ENCODE peak calls at places on chromosomes 12 and 14, in seven cellular contexts. N is GM23248, G is MM.1S, B is GM23338, A is neural progenitor cell, M is PC-9, Y is SK-N-SH. Z is an unnamed sample.

GRCh38 chr12:102063066-102063465 is 1.3 kb upstream of the WASHC3 start:
- DNase-seq in Y (no peak), B (peak; percentile 42), A (no peak), G (peak; percentile 22), N (no peak), M (no peak), Z (peak; percentile 22)

GRCh38 chr14:68285421-68286179 is 466.0 kb downstream of the RAD51B start:
- DNase-seq in N (peak; percentile 23), A (no peak), M (no peak), G (no peak), Y (no peak), B (no peak), Z (no peak)

GRCh38 chr12:16076970-16077527 is 165.9 kb downstream of the DERA start:
- DNase-seq in Y (no peak), G (no peak), M (no peak), A (no peak), N (no peak), B (no peak), Z (no peak)

GRCh38 chr14:105315941-105316562 is 1.5 kb downstream of the PACS2 start:
- DNase-seq in Y (peak; percentile 28), G (no peak), A (no peak), B (no peak), M (peak; percentile 4), N (peak; percentile 28), Z (peak; percentile 30)

GRCh38 chr14:93322886-93323596 is 9.8 kb downstream of the BTBD7 start:
- DNase-seq in A (no peak), Y (no peak), N (no peak), M (no peak), B (no peak), G (no peak), Z (no peak)

GRCh38 chr12:89775336-89776005 is 66.8 kb upstream of the ATP2B1 start:
- DNase-seq in M (no peak), G (no peak), B (no peak), N (no peak), Y (no peak), A (no peak), Z (peak; percentile 91)

GRCh38 chr14:85391455-85391854 is 138.5 kb upstream of the FLRT2 start:
- DNase-seq in Y (no peak), A (no peak), B (no peak), N (no peak), M (no peak), G (no peak), Z (no peak)

GRCh38 chr12:120698677-120699076 is 11.6 kb upstream of the UNC119B start:
- DNase-seq in Y (no peak), N (no peak), B (no peak), G (no peak), A (no peak), M (no peak), Z (no peak)

GRCh38 chr14:80996049-80996901 is 40.9 kb downstream of the TSHR start:
- DNase-seq in Y (peak; percentile 50), N (peak; percentile 93), G (peak; percentile 59), M (no peak), A (peak; percentile 64), B (peak; percentile 60), Z (peak; percentile 83)

GRCh38 chr14:69356903-69357543 is 41.1 kb downstream of the ERH start:
- DNase-seq in B (no peak), G (no peak), M (no peak), Y (no peak), N (no peak), A (no peak), Z (no peak)

GRCh38 chr12:39892146-39892545 is 213.7 kb downstream of the SLC2A13 start:
- DNase-seq in G (no peak), A (no peak), Y (no peak), B (no peak), M (no peak), N (no peak), Z (no peak)

GRCh38 chr14:70905316-70905715 is 1.9 kb upstream of the PCNX1 start:
- DNase-seq in N (no peak), G (no peak), B (no peak), M (no peak), Y (no peak), A (no peak), Z (no peak)

GRCh38 chr12:121438905-121439304 is 39.0 kb downstream of the RNF34 start:
- DNase-seq in G (no peak), A (no peak), B (no peak), Y (no peak), N (no peak), M (no peak), Z (no peak)

DNA sequence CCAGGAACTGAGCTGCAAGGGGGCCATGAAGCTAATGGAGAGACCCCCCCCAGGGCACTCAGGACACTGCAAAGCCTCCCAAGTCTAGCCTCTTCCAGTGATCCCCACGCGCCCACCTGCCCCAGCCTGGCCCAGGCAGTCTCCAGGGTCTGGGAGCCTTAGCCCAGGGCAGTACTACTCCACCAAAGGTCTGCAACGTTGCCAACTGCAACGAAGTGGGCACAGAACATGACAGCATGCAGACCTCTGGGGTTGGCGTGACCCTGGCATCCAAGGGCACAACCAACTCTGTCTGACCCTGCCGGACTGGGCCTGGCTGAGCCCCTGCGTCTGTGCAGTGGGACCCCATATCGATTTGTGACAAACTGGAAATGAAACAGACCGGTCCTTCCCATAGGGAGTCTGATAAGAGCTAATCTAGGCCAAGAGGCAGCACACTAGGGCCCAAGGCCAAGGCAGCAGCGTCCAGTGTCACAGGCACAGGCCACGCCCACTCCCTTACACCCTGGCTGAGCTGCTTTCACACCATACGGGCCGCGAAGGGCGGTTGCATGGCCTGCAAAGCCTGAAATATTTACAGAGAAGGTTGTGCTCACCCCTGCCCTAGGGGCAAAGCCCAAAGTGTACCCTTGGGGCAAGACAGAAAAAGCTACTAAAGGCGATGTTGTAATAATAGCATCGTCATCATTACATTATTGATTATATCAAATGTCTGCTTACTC is 76.7 kb downstream of the NCOR2 start:
- DNase-seq in B (no peak), N (no peak), M (no peak), Y (peak; percentile 88), A (no peak), G (no peak), Z (no peak)
- H3K4me1 ChIP-seq in B (peaks cover 3% of the 10 kb centered on the region), N (no peaks in the 10 kb centered on the region), M (peaks cover 7% of the 10 kb centered on the region), Y (peaks cover 53% of the 10 kb centered on the region), A (peaks cover 2% of the 10 kb centered on the region), G (no peaks in the 10 kb centered on the region), Z (no peaks in the 10 kb centered on the region)

GRCh38 chr12:53463802-53464375 is 12.0 kb downstream of the PCBP2 start:
- DNase-seq in B (no peak), G (peak; percentile 51), A (peak; percentile 31), N (no peak), Y (no peak), M (no peak), Z (no peak)

GRCh38 chr12:53459097-53459496 is 7.2 kb downstream of the PCBP2 start:
- DNase-seq in M (no peak), G (no peak), B (no peak), A (no peak), N (no peak), Y (no peak), Z (no peak)

GRCh38 chr12:53461059-53461458 is 9.2 kb downstream of the PCBP2 start:
- DNase-seq in B (no peak), A (no peak), Y (no peak), G (peak; percentile 89), N (no peak), M (no peak), Z (no peak)

GRCh38 chr12:53462935-53463334 is 11.0 kb downstream of the PCBP2 start:
- DNase-seq in B (no peak), N (no peak), M (no peak), A (no peak), Y (no peak), G (peak; percentile 57), Z (no peak)

DNA sequence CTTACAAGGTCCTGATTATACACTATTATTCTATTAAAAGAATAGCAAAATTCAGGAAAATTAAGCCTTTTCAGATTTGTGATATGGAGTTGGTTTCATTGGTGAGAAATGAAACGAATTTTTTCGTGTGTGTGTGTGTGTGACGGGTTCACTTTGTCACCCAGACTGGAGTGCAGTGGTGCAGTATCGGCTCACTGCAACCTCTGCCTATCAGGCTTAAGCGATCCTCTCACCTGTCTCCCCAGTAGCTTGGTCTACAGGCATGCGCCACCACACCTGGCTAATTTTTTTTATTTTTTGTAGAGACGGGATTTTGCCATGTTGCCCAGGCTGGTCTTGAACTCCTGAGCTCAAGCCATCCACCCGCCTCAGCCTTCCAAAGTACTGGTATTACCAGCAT is 9.7 kb downstream of the PCBP2 start:
- DNase-seq in B (no peak), M (no peak), N (no peak), Y (no peak), G (peak; percentile 69), A (no peak), Z (no peak)
- H4K20me1 ChIP-seq in B (peaks cover 88% of the 10 kb centered on the region), M (peaks cover 97% of the 10 kb centered on the region), N (peaks cover 8% of the 10 kb centered on the region), Y (peaks cover 97% of the 10 kb centered on the region), G (no peaks in the 10 kb centered on the region), A (peaks cover 100% of the 10 kb centered on the region), Z (peaks cover 77% of the 10 kb centered on the region)

GRCh38 chr12:111107392-111108178 is 187.2 kb upstream of the MYL2 start:
- DNase-seq in B (no peak), A (no peak), M (no peak), G (no peak), N (no peak), Y (no peak), Z (no peak)
- H3F3A ChIP-seq in B (no peaks in the 10 kb centered on the region), A (no peaks in the 10 kb centered on the region), M (no peaks in the 10 kb centered on the region), G (no peaks in the 10 kb centered on the region), N (no peaks in the 10 kb centered on the region), Y (no peaks in the 10 kb centered on the region), Z (no peaks in the 10 kb centered on the region)

DNA sequence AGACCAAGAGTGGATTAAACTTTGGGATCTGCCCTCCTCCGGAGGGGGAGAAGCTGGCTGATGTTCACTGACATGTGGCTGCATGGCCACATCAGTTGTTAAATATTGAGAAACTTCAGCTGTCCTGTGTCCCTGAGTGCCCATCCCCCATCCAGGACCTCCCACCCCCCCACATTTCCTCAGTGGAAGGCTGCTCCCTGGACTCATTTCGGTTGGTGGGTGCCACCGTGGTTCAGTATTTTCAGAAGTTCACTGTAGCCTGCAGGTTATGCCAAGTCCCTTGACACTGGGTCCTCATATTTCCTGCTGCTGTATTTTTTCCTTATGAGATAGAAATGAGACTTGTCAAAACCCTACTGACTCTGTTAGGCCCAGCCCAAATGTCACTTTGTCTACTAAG is 302.4 kb downstream of the CACNA1C start:
- DNase-seq in Y (no peak), N (no peak), G (no peak), B (no peak), A (no peak), M (no peak), Z (no peak)
- H3K4me1 ChIP-seq in Y (peaks cover 25% of the 10 kb centered on the region), N (peaks cover 20% of the 10 kb centered on the region), G (peaks cover 36% of the 10 kb centered on the region), B (no peaks in the 10 kb centered on the region), A (peaks cover 13% of the 10 kb centered on the region), M (no peaks in the 10 kb centered on the region), Z (no peaks in the 10 kb centered on the region)

DNA sequence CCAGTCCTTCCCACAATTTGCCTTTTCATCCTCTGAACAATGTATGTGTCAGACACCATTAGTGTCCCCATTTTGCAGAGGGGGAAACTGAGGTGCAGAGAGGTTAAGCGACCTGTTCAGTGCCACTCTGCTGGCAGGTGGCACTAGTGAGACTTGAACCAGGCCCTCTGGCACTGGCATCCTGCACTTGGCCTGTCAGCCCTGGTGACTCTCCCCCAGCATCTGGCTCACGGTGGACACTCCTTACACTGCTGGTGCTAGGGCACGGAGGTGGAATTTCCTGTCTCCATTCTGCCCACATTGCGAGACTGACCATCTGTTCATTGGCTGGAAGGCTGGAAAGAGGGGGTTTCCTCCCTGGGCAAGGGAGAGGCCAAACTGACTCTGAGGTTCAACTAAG is 48.7 kb downstream of the CCNK start:
- DNase-seq in G (no peak), N (peak; percentile 28), M (no peak), A (no peak), Y (no peak), B (no peak), Z (no peak)
- H4K20me1 ChIP-seq in G (no peaks in the 10 kb centered on the region), N (no peaks in the 10 kb centered on the region), M (no peaks in the 10 kb centered on the region), A (peaks cover 52% of the 10 kb centered on the region), Y (no peaks in the 10 kb centered on the region), B (no peaks in the 10 kb centered on the region), Z (no peaks in the 10 kb centered on the region)

Z was measured in PC-3.